ENCODE peak calls at places on chromosomes 3 and 15, in four cellular contexts. E is stimulated activated CD4-positive, alpha-beta T cell treated with anti-CD3 and anti-CD28 coated beads, Interleukin-1b, Interleukin-23, amount 100 ng/mL, for 48 hours; N is GM23338; C is amniotic stem cell. A is an unnamed sample.

GRCh38 chr3:17044844-17045243 is 160.1 kb downstream of the PLCL2 start:
- DNase-seq in N (no peak), E (no peak), C (no peak), A (no peak)

GRCh38 chr3:124620600-124621063 is 109.6 kb upstream of the UMPS start:
- DNase-seq in C (no peak), N (no peak), E (peak), A (peak)

GRCh38 chr15:72179950-72180581 is 17.5 kb downstream of the GRAMD2A start:
- DNase-seq in C (no peak), N (peak), E (no peak), A (no peak)

GRCh38 chr3:97687734-97688133 is 76.8 kb upstream of the ARL6 start:
- DNase-seq in N (peak), C (no peak), E (no peak), A (no peak)

GRCh38 chr3:88031543-88032148 is 27.2 kb downstream of the CGGBP1 start:
- DNase-seq in N (peak), E (no peak), C (no peak), A (no peak)

GRCh38 chr3:127655641-127656040 is 17.1 kb upstream of the ABTB1 start:
- DNase-seq in N (no peak), C (no peak), E (no peak), A (no peak)

GRCh38 chr3:72694398-72694797 is 153.8 kb downstream of the SHQ1 start:
- DNase-seq in E (no peak), N (no peak), C (no peak), A (no peak)

GRCh38 chr3:54950391-54951003 is 22.6 kb upstream of the LRTM1 start:
- DNase-seq in C (no peak), N (no peak), E (no peak), A (no peak)

GRCh38 chr3:21894459-21895083 is 143.6 kb upstream of the ZNF385D start:
- DNase-seq in N (peak), C (no peak), E (no peak), A (no peak)

GRCh38 chr3:10173926-10174435 is 9.3 kb downstream of the IRAK2 start:
- DNase-seq in E (no peak), C (peak), N (no peak), A (no peak)

GRCh38 chr3:116835658-116836057 is 126.1 kb downstream of the TUSC7 start:
- DNase-seq in E (no peak), N (no peak), C (no peak), A (no peak)

GRCh38 chr3:195181781-195182469 is 89.0 kb downstream of the XXYLT1 start:
- DNase-seq in N (no peak), C (no peak), E (peak), A (no peak)

GRCh38 chr15:66151809-66152208 is 101.7 kb downstream of the MEGF11 start:
- DNase-seq in N (peak), E (no peak), C (no peak), A (no peak)

GRCh38 chr3:184368804-184369183 is 7.3 kb downstream of the POLR2H start:
- DNase-seq in C (no peak), E (no peak), N (no peak), A (no peak)

GRCh38 chr3:128911911-128912310 is 32.5 kb downstream of the ACAD9 start:
- DNase-seq in E (no peak), N (no peak), C (no peak), A (no peak)

GRCh38 chr3:195116393-195117185 is 154.4 kb downstream of the XXYLT1 start:
- DNase-seq in C (no peak), N (no peak), E (no peak), A (no peak)

A was measured in activated CD4-positive, alpha-beta T cell treated with anti-CD3 and anti-CD28 coated beads, Interleukin-2, amount 50 U/mL, for 48 hours.